ENCODE peak calls at places on chromosomes 2 and 18, in ten cellular contexts. One of them, this sample, is unnamed.

GRCh38 chr2:18518116-18519111 is 42.0 kb downstream of the RDH14 start:
- DNase-seq in endodermal cell: no peak
- DNase-seq in right lobe of liver: no peak
- DNase-seq in lower leg skin: no peak
- DNase-seq in foreskin fibroblast: peak; percentile 41
- DNase-seq in AG10803: peak; percentile 52
- DNase-seq in astrocyte of the spinal cord: peak; percentile 73
- DNase-seq in tibial nerve: no peak
- DNase-seq in CD4-positive, alpha-beta T cell: no peak
- DNase-seq in nephron progenitor cell: no peak
- DNase-seq in this sample: peak; percentile 9

GRCh38 chr2:181152701-181153100 is 172.3 kb downstream of the UBE2E3 start:
- DNase-seq in right lobe of liver: no peak
- DNase-seq in foreskin fibroblast: no peak
- DNase-seq in nephron progenitor cell: no peak
- DNase-seq in endodermal cell: no peak
- DNase-seq in lower leg skin: no peak
- DNase-seq in AG10803: peak; percentile 43
- DNase-seq in astrocyte of the spinal cord: no peak
- DNase-seq in CD4-positive, alpha-beta T cell: no peak
- DNase-seq in tibial nerve: no peak
- DNase-seq in this sample: no peak

GRCh38 chr2:26185304-26185928 is 12.5 kb downstream of the GAREM2 start:
- DNase-seq in foreskin fibroblast: no peak
- DNase-seq in lower leg skin: no peak
- DNase-seq in CD4-positive, alpha-beta T cell: no peak
- DNase-seq in astrocyte of the spinal cord: no peak
- DNase-seq in endodermal cell: peak; percentile 83
- DNase-seq in AG10803: peak; percentile 3
- DNase-seq in right lobe of liver: no peak
- DNase-seq in tibial nerve: no peak
- DNase-seq in nephron progenitor cell: no peak
- DNase-seq in this sample: no peak

GRCh38 chr2:239961662-239962220 is 63.4 kb downstream of the NDUFA10 start:
- DNase-seq in foreskin fibroblast: no peak
- DNase-seq in astrocyte of the spinal cord: no peak
- DNase-seq in right lobe of liver: no peak
- DNase-seq in endodermal cell: no peak
- DNase-seq in CD4-positive, alpha-beta T cell: no peak
- DNase-seq in AG10803: no peak
- DNase-seq in tibial nerve: no peak
- DNase-seq in nephron progenitor cell: no peak
- DNase-seq in lower leg skin: no peak
- DNase-seq in this sample: no peak

GRCh38 chr2:108621087-108621559 is 86.9 kb downstream of the LIMS1 start:
- DNase-seq in right lobe of liver: no peak
- DNase-seq in AG10803: no peak
- DNase-seq in CD4-positive, alpha-beta T cell: peak; percentile 77
- DNase-seq in nephron progenitor cell: peak; percentile 18
- DNase-seq in tibial nerve: no peak
- DNase-seq in endodermal cell: peak; percentile 88
- DNase-seq in astrocyte of the spinal cord: peak; percentile 46
- DNase-seq in lower leg skin: peak; percentile 56
- DNase-seq in foreskin fibroblast: no peak
- DNase-seq in this sample: peak; percentile 62

GRCh38 chr18:70430501-70431173 is 141.8 kb downstream of the SOCS6 start:
- DNase-seq in CD4-positive, alpha-beta T cell: no peak
- DNase-seq in tibial nerve: no peak
- DNase-seq in nephron progenitor cell: no peak
- DNase-seq in endodermal cell: no peak
- DNase-seq in AG10803: no peak
- DNase-seq in foreskin fibroblast: no peak
- DNase-seq in lower leg skin: no peak
- DNase-seq in right lobe of liver: no peak
- DNase-seq in astrocyte of the spinal cord: no peak
- DNase-seq in this sample: no peak

GRCh38 chr18:3623769-3624545 is 174.0 kb downstream of the TGIF1 start:
- DNase-seq in astrocyte of the spinal cord: peak; percentile 97
- DNase-seq in endodermal cell: peak; percentile 87
- DNase-seq in lower leg skin: peak; percentile 72
- DNase-seq in tibial nerve: peak; percentile 50
- DNase-seq in CD4-positive, alpha-beta T cell: no peak
- DNase-seq in right lobe of liver: peak; percentile 90
- DNase-seq in AG10803: peak; percentile 99
- DNase-seq in nephron progenitor cell: peak; percentile 48
- DNase-seq in foreskin fibroblast: peak; percentile 95
- DNase-seq in this sample: peak; percentile 85

GRCh38 chr2:73937899-73938298 is 11.2 kb downstream of the DGUOK start:
- DNase-seq in tibial nerve: no peak
- DNase-seq in foreskin fibroblast: no peak
- DNase-seq in lower leg skin: no peak
- DNase-seq in right lobe of liver: no peak
- DNase-seq in CD4-positive, alpha-beta T cell: no peak
- DNase-seq in endodermal cell: peak; percentile 22
- DNase-seq in nephron progenitor cell: no peak
- DNase-seq in AG10803: no peak
- DNase-seq in astrocyte of the spinal cord: no peak
- DNase-seq in this sample: no peak

GRCh38 chr2:46381263-46381849 is 84.1 kb downstream of the EPAS1 start:
- DNase-seq in endodermal cell: peak; percentile 33
- DNase-seq in lower leg skin: no peak
- DNase-seq in tibial nerve: no peak
- DNase-seq in AG10803: no peak
- DNase-seq in nephron progenitor cell: no peak
- DNase-seq in right lobe of liver: no peak
- DNase-seq in CD4-positive, alpha-beta T cell: no peak
- DNase-seq in astrocyte of the spinal cord: no peak
- DNase-seq in foreskin fibroblast: no peak
- DNase-seq in this sample: no peak

GRCh38 chr2:215981135-215981534 is 32.2 kb downstream of the MREG start:
- DNase-seq in tibial nerve: no peak
- DNase-seq in right lobe of liver: no peak
- DNase-seq in lower leg skin: no peak
- DNase-seq in endodermal cell: no peak
- DNase-seq in nephron progenitor cell: no peak
- DNase-seq in foreskin fibroblast: no peak
- DNase-seq in CD4-positive, alpha-beta T cell: no peak
- DNase-seq in astrocyte of the spinal cord: no peak
- DNase-seq in AG10803: no peak
- DNase-seq in this sample: no peak

GRCh38 chr2:31337860-31338259 is 76.7 kb downstream of the XDH start:
- DNase-seq in nephron progenitor cell: no peak
- DNase-seq in foreskin fibroblast: peak; percentile 86
- DNase-seq in CD4-positive, alpha-beta T cell: no peak
- DNase-seq in tibial nerve: no peak
- DNase-seq in endodermal cell: no peak
- DNase-seq in AG10803: peak; percentile 83
- DNase-seq in lower leg skin: no peak
- DNase-seq in astrocyte of the spinal cord: peak; percentile 88
- DNase-seq in right lobe of liver: no peak
- DNase-seq in this sample: peak; percentile 87

GRCh38 chr18:48445540-48445939 is 36.4 kb upstream of the ZBTB7C start:
- DNase-seq in right lobe of liver: peak; percentile 60
- DNase-seq in CD4-positive, alpha-beta T cell: peak; percentile 69
- DNase-seq in tibial nerve: peak; percentile 89
- DNase-seq in lower leg skin: peak; percentile 78
- DNase-seq in nephron progenitor cell: peak; percentile 83
- DNase-seq in AG10803: peak; percentile 83
- DNase-seq in endodermal cell: peak; percentile 96
- DNase-seq in foreskin fibroblast: peak; percentile 61
- DNase-seq in astrocyte of the spinal cord: peak; percentile 74
- DNase-seq in this sample: peak; percentile 30

GRCh38 chr2:72973566-72974435 is 56.5 kb downstream of the EMX1 start:
- DNase-seq in CD4-positive, alpha-beta T cell: no peak
- DNase-seq in foreskin fibroblast: peak; percentile 31
- DNase-seq in astrocyte of the spinal cord: peak; percentile 38
- DNase-seq in lower leg skin: no peak
- DNase-seq in right lobe of liver: no peak
- DNase-seq in AG10803: peak; percentile 47
- DNase-seq in endodermal cell: peak; percentile 92
- DNase-seq in nephron progenitor cell: peak; percentile 58
- DNase-seq in tibial nerve: peak; percentile 19
- DNase-seq in this sample: peak; percentile 76

GRCh38 chr2:109102588-109103233 is 26.3 kb upstream of the SH3RF3 start:
- DNase-seq in tibial nerve: no peak
- DNase-seq in foreskin fibroblast: no peak
- DNase-seq in astrocyte of the spinal cord: no peak
- DNase-seq in CD4-positive, alpha-beta T cell: no peak
- DNase-seq in endodermal cell: peak; percentile 77
- DNase-seq in right lobe of liver: no peak
- DNase-seq in nephron progenitor cell: no peak
- DNase-seq in lower leg skin: no peak
- DNase-seq in AG10803: no peak
- DNase-seq in this sample: no peak

GRCh38 chr2:10333247-10333613 is 30.5 kb downstream of the HPCAL1 start:
- DNase-seq in endodermal cell: peak; percentile 80
- DNase-seq in tibial nerve: no peak
- DNase-seq in foreskin fibroblast: no peak
- DNase-seq in nephron progenitor cell: peak; percentile 42
- DNase-seq in AG10803: no peak
- DNase-seq in astrocyte of the spinal cord: no peak
- DNase-seq in CD4-positive, alpha-beta T cell: no peak
- DNase-seq in right lobe of liver: peak; percentile 34
- DNase-seq in lower leg skin: no peak
- DNase-seq in this sample: no peak

GRCh38 chr2:227509824-227510619 is 38.1 kb downstream of the AGFG1 start:
- DNase-seq in tibial nerve: no peak
- DNase-seq in lower leg skin: no peak
- DNase-seq in astrocyte of the spinal cord: peak; percentile 33
- DNase-seq in right lobe of liver: no peak
- DNase-seq in nephron progenitor cell: no peak
- DNase-seq in CD4-positive, alpha-beta T cell: no peak
- DNase-seq in endodermal cell: no peak
- DNase-seq in foreskin fibroblast: peak; percentile 58
- DNase-seq in AG10803: peak; percentile 38
- DNase-seq in this sample: peak; percentile 35

GRCh38 chr2:235676536-235676799 is 182.6 kb downstream of the AGAP1 start:
- DNase-seq in right lobe of liver: no peak
- DNase-seq in CD4-positive, alpha-beta T cell: no peak
- DNase-seq in endodermal cell: no peak
- DNase-seq in lower leg skin: no peak
- DNase-seq in AG10803: no peak
- DNase-seq in tibial nerve: no peak
- DNase-seq in foreskin fibroblast: no peak
- DNase-seq in astrocyte of the spinal cord: no peak
- DNase-seq in nephron progenitor cell: no peak
- DNase-seq in this sample: no peak
- TF ChIP-seq CTCF in right lobe of liver: no peak
- TF ChIP-seq CTCF in CD4-positive, alpha-beta T cell: no peak
- TF ChIP-seq CTCF in endodermal cell: no peak
- TF ChIP-seq CTCF in lower leg skin: no peak
- TF ChIP-seq CTCF in AG10803: no peak
- TF ChIP-seq CTCF in tibial nerve: no peak
- TF ChIP-seq CTCF in foreskin fibroblast: no peak
- TF ChIP-seq CTCF in astrocyte of the spinal cord: no peak
- TF ChIP-seq CTCF in nephron progenitor cell: no peak
- TF ChIP-seq CTCF in this sample: no peak

GRCh38 chr2:27380626-27381556 is at the start of gene ZNF513:
- DNase-seq in right lobe of liver: peak; percentile 97
- DNase-seq in nephron progenitor cell: peak; percentile 92
- DNase-seq in CD4-positive, alpha-beta T cell: peak; percentile 89
- DNase-seq in foreskin fibroblast: peak; percentile 96
- DNase-seq in endodermal cell: peak; percentile 99
- DNase-seq in astrocyte of the spinal cord: peak; percentile 96
- DNase-seq in tibial nerve: peak; percentile 91
- DNase-seq in AG10803: peak; percentile 93
- DNase-seq in lower leg skin: peak; percentile 95
- DNase-seq in this sample: peak; percentile 96
- TF ChIP-seq CTCF in right lobe of liver: no peak
- TF ChIP-seq CTCF in nephron progenitor cell: no peak
- TF ChIP-seq CTCF in CD4-positive, alpha-beta T cell: no peak
- TF ChIP-seq CTCF in foreskin fibroblast: no peak
- TF ChIP-seq CTCF in endodermal cell: no peak
- TF ChIP-seq CTCF in astrocyte of the spinal cord: no peak
- TF ChIP-seq CTCF in tibial nerve: no peak
- TF ChIP-seq CTCF in AG10803: no peak
- TF ChIP-seq CTCF in lower leg skin: no peak
- TF ChIP-seq CTCF in this sample: no peak

DNA sequence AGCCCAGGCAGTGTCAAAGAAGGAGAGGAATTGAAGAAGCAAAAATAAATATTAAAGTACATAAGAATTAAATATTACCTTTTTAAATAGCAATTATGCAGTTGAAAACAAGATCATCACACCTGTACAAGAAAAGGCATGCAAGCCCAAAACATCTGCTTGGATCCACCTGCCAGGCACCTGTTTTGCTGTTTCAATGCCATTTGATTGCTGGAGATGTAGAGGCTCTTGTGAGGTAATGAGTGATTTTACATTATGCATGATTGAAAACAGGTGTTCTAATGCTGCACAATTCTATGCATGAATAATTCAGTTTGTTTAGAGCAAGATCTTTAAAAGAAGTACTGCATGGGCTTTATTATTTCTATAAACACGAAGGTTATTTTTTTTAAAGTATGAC is 700.6 kb upstream of the ZEB2 start:
- DNase-seq in astrocyte of the spinal cord: no peak
- DNase-seq in tibial nerve: no peak
- DNase-seq in foreskin fibroblast: no peak
- DNase-seq in CD4-positive, alpha-beta T cell: no peak
- DNase-seq in lower leg skin: no peak
- DNase-seq in AG10803: no peak
- DNase-seq in nephron progenitor cell: no peak
- DNase-seq in right lobe of liver: no peak
- DNase-seq in endodermal cell: no peak
- DNase-seq in this sample: no peak
- TF ChIP-seq CTCF in astrocyte of the spinal cord: no peak
- TF ChIP-seq CTCF in tibial nerve: no peak
- TF ChIP-seq CTCF in foreskin fibroblast: no peak
- TF ChIP-seq CTCF in CD4-positive, alpha-beta T cell: no peak
- TF ChIP-seq CTCF in lower leg skin: no peak
- TF ChIP-seq CTCF in AG10803: no peak
- TF ChIP-seq CTCF in nephron progenitor cell: no peak
- TF ChIP-seq CTCF in right lobe of liver: no peak
- TF ChIP-seq CTCF in endodermal cell: no peak
- TF ChIP-seq CTCF in this sample: no peak

DNA sequence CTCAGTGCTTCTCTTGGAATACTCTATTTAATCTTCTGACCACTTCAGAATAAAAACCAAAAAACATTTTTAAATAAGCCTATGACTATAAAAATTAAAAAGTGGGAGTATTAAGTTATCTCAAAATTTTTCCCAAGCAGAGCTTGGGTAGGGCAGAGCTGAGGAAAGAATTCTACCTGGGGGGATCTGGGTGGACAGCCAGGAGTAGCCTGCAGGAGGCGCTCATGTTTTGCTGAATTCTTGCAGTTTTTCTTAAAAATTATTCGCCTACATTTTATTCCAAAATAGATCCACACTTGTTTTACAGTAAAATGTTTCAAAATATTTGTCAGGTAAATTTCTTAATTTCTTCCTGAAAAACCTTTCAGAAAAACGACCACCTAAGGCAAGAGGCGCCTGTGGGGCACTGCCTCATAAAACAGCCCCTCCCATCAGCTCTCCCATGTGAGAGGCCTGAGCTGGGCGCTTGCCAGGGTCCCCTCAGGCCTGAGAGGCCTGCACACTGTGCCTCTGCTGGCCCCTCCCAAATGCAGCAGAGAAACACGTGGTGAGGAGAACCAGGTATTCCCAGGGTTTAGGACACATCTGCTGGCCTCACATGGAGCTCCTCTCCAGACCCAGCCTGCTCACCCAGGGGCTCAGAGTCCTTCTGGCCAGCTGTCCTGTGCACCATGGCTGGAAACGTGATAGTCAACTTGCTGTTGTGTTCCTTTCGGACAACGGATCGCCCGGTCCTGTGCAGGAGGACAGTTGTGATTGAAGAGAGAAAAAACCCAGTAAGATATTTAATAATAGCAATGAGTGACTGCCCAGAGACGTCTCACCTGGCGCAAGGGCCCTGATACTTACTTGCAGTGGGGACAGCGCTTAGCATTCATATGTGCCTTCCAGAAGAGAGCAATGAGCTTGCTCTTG is 17.5 kb downstream of the POLR1A start:
- DNase-seq in endodermal cell: peak; percentile 59
- DNase-seq in nephron progenitor cell: no peak
- DNase-seq in foreskin fibroblast: no peak
- DNase-seq in right lobe of liver: no peak
- DNase-seq in AG10803: no peak
- DNase-seq in CD4-positive, alpha-beta T cell: no peak
- DNase-seq in astrocyte of the spinal cord: no peak
- DNase-seq in tibial nerve: no peak
- DNase-seq in lower leg skin: no peak
- DNase-seq in this sample: no peak
- TF ChIP-seq CTCF in endodermal cell: peak; percentile 81
- TF ChIP-seq CTCF in nephron progenitor cell: peak; percentile 34
- TF ChIP-seq CTCF in foreskin fibroblast: peak; percentile 43
- TF ChIP-seq CTCF in right lobe of liver: peak; percentile 19
- TF ChIP-seq CTCF in AG10803: peak; percentile 38
- TF ChIP-seq CTCF in CD4-positive, alpha-beta T cell: no peak
- TF ChIP-seq CTCF in astrocyte of the spinal cord: peak; percentile 49
- TF ChIP-seq CTCF in tibial nerve: no peak
- TF ChIP-seq CTCF in lower leg skin: no peak
- TF ChIP-seq CTCF in this sample: peak; percentile 27

This sample was measured in RWPE1.